ENCODE peak calls at places on chromosomes 13 and 19, in five cellular contexts. One of them, this sample, is unnamed. For H3K4me1, the result is how much of the 10 kb centered on the place peaks cover.

GRCh38 chr13:32036131-32036695 is 4.6 kb downstream of the FRY start:
- DNase-seq in mesendoderm: no peak
- DNase-seq in tibial artery: no peak
- DNase-seq in right lobe of liver: no peak
- DNase-seq in ovary: no peak
- DNase-seq in this sample: peak

GRCh38 chr19:46015080-46015960 is 7.5 kb downstream of the PGLYRP1 start:
- DNase-seq in mesendoderm: peak
- DNase-seq in tibial artery: peak
- DNase-seq in right lobe of liver: peak
- DNase-seq in ovary: no peak
- DNase-seq in this sample: peak

GRCh38 chr13:20461481-20461859 is 64.2 kb downstream of the CRYL1 start:
- DNase-seq in mesendoderm: peak
- DNase-seq in tibial artery: no peak
- DNase-seq in right lobe of liver: no peak
- DNase-seq in ovary: no peak
- DNase-seq in this sample: no peak

GRCh38 chr19:28504727-28505126 is 708.2 kb downstream of the UQCRFS1 start:
- DNase-seq in mesendoderm: peak
- DNase-seq in tibial artery: no peak
- DNase-seq in right lobe of liver: no peak
- DNase-seq in ovary: no peak
- DNase-seq in this sample: no peak

GRCh38 chr19:41864374-41864773 is 4.3 kb downstream of the RPS19 start:
- DNase-seq in mesendoderm: no peak
- DNase-seq in tibial artery: no peak
- DNase-seq in right lobe of liver: no peak
- DNase-seq in ovary: no peak
- DNase-seq in this sample: no peak

GRCh38 chr19:6164906-6165531 is 29.6 kb downstream of the ACSBG2 start:
- DNase-seq in mesendoderm: no peak
- DNase-seq in tibial artery: no peak
- DNase-seq in right lobe of liver: no peak
- DNase-seq in ovary: no peak
- DNase-seq in this sample: no peak

GRCh38 chr13:104461049-104461448 is 1394.8 kb upstream of the SLC10A2 start:
- DNase-seq in mesendoderm: no peak
- DNase-seq in tibial artery: no peak
- DNase-seq in right lobe of liver: no peak
- DNase-seq in ovary: no peak
- DNase-seq in this sample: no peak

GRCh38 chr13:112328936-112329335 is 47.2 kb upstream of the SPACA7 start:
- DNase-seq in mesendoderm: no peak
- DNase-seq in tibial artery: no peak
- DNase-seq in right lobe of liver: no peak
- DNase-seq in ovary: no peak
- DNase-seq in this sample: no peak

GRCh38 chr13:27851049-27851448 is 58.8 kb downstream of the GSX1 start:
- DNase-seq in mesendoderm: no peak
- DNase-seq in tibial artery: no peak
- DNase-seq in right lobe of liver: no peak
- DNase-seq in ovary: no peak
- DNase-seq in this sample: no peak

GRCh38 chr13:24851546-24851945 is 87.6 kb downstream of the RNF17 start:
- DNase-seq in mesendoderm: no peak
- DNase-seq in tibial artery: no peak
- DNase-seq in right lobe of liver: no peak
- DNase-seq in ovary: no peak
- DNase-seq in this sample: no peak

GRCh38 chr19:56217039-56217949 is 15.2 kb downstream of the ZSCAN5C start:
- DNase-seq in mesendoderm: peak
- DNase-seq in tibial artery: peak
- DNase-seq in right lobe of liver: peak
- DNase-seq in ovary: no peak
- DNase-seq in this sample: peak

GRCh38 chr19:33468361-33469170 is 53.0 kb downstream of the PEPD start:
- DNase-seq in mesendoderm: peak
- DNase-seq in tibial artery: no peak
- DNase-seq in right lobe of liver: peak
- DNase-seq in ovary: no peak
- DNase-seq in this sample: peak

GRCh38 chr19:12364391-12365093 is 941 bp downstream of the ZNF442 start:
- DNase-seq in mesendoderm: peak
- DNase-seq in tibial artery: peak
- DNase-seq in right lobe of liver: peak
- DNase-seq in ovary: peak
- DNase-seq in this sample: peak

GRCh38 chr19:16200038-16200775 is 2.5 kb downstream of the AP1M1 start:
- DNase-seq in mesendoderm: peak
- DNase-seq in tibial artery: peak
- DNase-seq in right lobe of liver: peak
- DNase-seq in ovary: no peak
- DNase-seq in this sample: no peak

GRCh38 chr19:17796013-17796837 is 1.3 kb downstream of the B3GNT3 start:
- DNase-seq in mesendoderm: no peak
- DNase-seq in tibial artery: no peak
- DNase-seq in right lobe of liver: peak
- DNase-seq in ovary: no peak
- DNase-seq in this sample: no peak

GRCh38 chr19:17796838-17797168 is 1.9 kb downstream of the B3GNT3 start:
- DNase-seq in mesendoderm: no peak
- DNase-seq in tibial artery: no peak
- DNase-seq in right lobe of liver: no peak
- DNase-seq in ovary: no peak
- DNase-seq in this sample: no peak

GRCh38 chr19:17795495-17795856 is 538 bp downstream of the B3GNT3 start:
- DNase-seq in mesendoderm: no peak
- DNase-seq in tibial artery: no peak
- DNase-seq in right lobe of liver: no peak
- DNase-seq in ovary: no peak
- DNase-seq in this sample: no peak

GRCh38 chr19:17794731-17795494 is at the start of gene B3GNT3:
- DNase-seq in mesendoderm: peak
- DNase-seq in tibial artery: no peak
- DNase-seq in right lobe of liver: peak
- DNase-seq in ovary: no peak
- DNase-seq in this sample: peak

DNA sequence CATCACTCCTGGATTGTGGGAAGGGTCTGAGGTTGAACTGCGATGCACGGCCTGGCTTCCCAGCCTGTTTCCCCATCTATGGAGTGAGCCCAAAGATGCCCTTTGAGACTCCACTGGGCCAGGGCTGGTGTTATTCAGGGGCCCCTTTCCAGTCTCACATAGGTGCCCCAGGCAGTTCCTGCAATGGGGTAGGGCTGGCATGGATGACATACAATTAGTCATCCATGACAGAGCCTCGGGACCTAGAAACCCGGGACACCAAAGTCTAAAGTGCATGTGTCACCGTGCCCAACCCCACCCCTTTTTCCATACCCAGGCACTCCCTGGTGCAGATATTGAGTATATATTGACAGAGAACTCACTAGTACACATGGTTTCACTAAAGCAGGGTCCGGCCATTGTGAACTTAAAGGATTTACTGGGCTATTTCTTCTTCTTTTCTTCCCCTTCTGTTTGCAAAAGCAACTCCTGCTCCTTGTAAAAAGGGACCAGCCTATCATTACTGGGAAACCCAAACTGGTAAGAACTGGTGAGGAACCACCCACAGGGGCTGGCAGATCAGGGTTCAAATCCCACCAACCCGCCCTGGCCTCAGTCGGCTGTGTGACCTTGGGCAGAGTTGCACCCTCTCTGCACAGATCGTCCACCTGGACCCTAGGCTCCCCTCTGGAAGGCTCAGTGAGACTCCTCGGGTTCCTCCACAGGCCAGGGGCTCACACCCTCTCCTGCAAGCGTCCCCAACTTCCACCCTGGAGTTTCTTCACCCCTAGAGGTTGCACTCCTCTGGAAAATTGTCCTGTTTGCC is 2.7 kb downstream of the B3GNT3 start:
- DNase-seq in mesendoderm: no peak
- DNase-seq in tibial artery: no peak
- DNase-seq in right lobe of liver: peak
- DNase-seq in ovary: no peak
- DNase-seq in this sample: no peak
- H3K4me1 ChIP-seq in mesendoderm: under half
- H3K4me1 ChIP-seq in tibial artery: under half
- H3K4me1 ChIP-seq in right lobe of liver: under half
- H3K4me1 ChIP-seq in ovary: under half
- H3K4me1 ChIP-seq in this sample: under half

GRCh38 chr19:49952475-49952829 is 8.5 kb downstream of the SIGLEC11 start:
- DNase-seq in mesendoderm: no peak
- DNase-seq in tibial artery: no peak
- DNase-seq in right lobe of liver: no peak
- DNase-seq in ovary: peak
- DNase-seq in this sample: no peak
- H3K4me1 ChIP-seq in mesendoderm: under half
- H3K4me1 ChIP-seq in tibial artery: under half
- H3K4me1 ChIP-seq in right lobe of liver: under half
- H3K4me1 ChIP-seq in ovary: under half
- H3K4me1 ChIP-seq in this sample: under half

DNA sequence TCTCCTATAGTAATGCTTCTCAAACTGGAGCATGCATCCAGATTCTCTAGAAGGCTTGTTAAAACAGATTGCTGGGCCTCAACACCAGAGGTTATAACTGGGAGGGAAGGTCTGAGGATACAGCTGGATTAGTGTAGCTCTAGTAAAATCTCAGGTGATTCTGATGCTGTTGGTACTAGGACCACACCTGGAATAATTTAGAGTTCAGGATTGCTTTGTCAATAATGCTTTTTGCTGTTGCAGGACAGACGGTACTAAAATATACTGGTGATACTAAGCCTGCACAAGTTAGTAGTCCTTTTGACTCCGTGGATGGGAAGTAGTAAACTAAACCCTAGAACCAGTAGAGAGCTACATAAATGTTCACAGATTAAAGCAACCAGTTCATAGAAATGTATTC is 258.1 kb upstream of the STARD13 start:
- DNase-seq in mesendoderm: peak
- DNase-seq in tibial artery: no peak
- DNase-seq in right lobe of liver: no peak
- DNase-seq in ovary: no peak
- DNase-seq in this sample: no peak
- H3K4me1 ChIP-seq in mesendoderm: under half
- H3K4me1 ChIP-seq in tibial artery: under half
- H3K4me1 ChIP-seq in right lobe of liver: under half
- H3K4me1 ChIP-seq in ovary: under half
- H3K4me1 ChIP-seq in this sample: under half

GRCh38 chr13:79387853-79388252 is 18.2 kb downstream of the RBM26 start:
- DNase-seq in mesendoderm: peak
- DNase-seq in tibial artery: no peak
- DNase-seq in right lobe of liver: no peak
- DNase-seq in ovary: no peak
- DNase-seq in this sample: no peak
- H3K4me1 ChIP-seq in mesendoderm: under half
- H3K4me1 ChIP-seq in tibial artery: under half
- H3K4me1 ChIP-seq in right lobe of liver: under half
- H3K4me1 ChIP-seq in ovary: under half
- H3K4me1 ChIP-seq in this sample: under half

GRCh38 chr13:49996951-49997895 is at the start of gene TRIM13:
- DNase-seq in mesendoderm: peak
- DNase-seq in tibial artery: peak
- DNase-seq in right lobe of liver: peak
- DNase-seq in ovary: peak
- DNase-seq in this sample: peak
- H3K4me1 ChIP-seq in mesendoderm: under half
- H3K4me1 ChIP-seq in tibial artery: under half
- H3K4me1 ChIP-seq in right lobe of liver: under half
- H3K4me1 ChIP-seq in ovary: under half
- H3K4me1 ChIP-seq in this sample: under half

GRCh38 chr19:4010808-4011110 is 3.2 kb downstream of the PIAS4 start:
- DNase-seq in mesendoderm: no peak
- DNase-seq in tibial artery: no peak
- DNase-seq in right lobe of liver: no peak
- DNase-seq in ovary: no peak
- DNase-seq in this sample: no peak
- H3K4me1 ChIP-seq in mesendoderm: under half
- H3K4me1 ChIP-seq in tibial artery: half or more
- H3K4me1 ChIP-seq in right lobe of liver: half or more
- H3K4me1 ChIP-seq in ovary: under half
- H3K4me1 ChIP-seq in this sample: under half

GRCh38 chr19:52187407-52187806 is 2.4 kb upstream of the PPP2R1A start:
- DNase-seq in mesendoderm: no peak
- DNase-seq in tibial artery: no peak
- DNase-seq in right lobe of liver: no peak
- DNase-seq in ovary: no peak
- DNase-seq in this sample: no peak

GRCh38 chr19:52189745-52190678 is at the start of gene PPP2R1A:
- DNase-seq in mesendoderm: peak
- DNase-seq in tibial artery: peak
- DNase-seq in right lobe of liver: peak
- DNase-seq in ovary: peak
- DNase-seq in this sample: peak

GRCh38 chr19:52191374-52191773 is 1.5 kb downstream of the PPP2R1A start:
- DNase-seq in mesendoderm: no peak
- DNase-seq in tibial artery: no peak
- DNase-seq in right lobe of liver: no peak
- DNase-seq in ovary: no peak
- DNase-seq in this sample: no peak

GRCh38 chr19:52190679-52191293 is 934 bp downstream of the PPP2R1A start:
- DNase-seq in mesendoderm: peak
- DNase-seq in tibial artery: no peak
- DNase-seq in right lobe of liver: no peak
- DNase-seq in ovary: no peak
- DNase-seq in this sample: no peak

GRCh38 chr19:52188822-52189744 is 769 bp upstream of the PPP2R1A start:
- DNase-seq in mesendoderm: no peak
- DNase-seq in tibial artery: peak
- DNase-seq in right lobe of liver: peak
- DNase-seq in ovary: peak
- DNase-seq in this sample: peak
- H3K4me1 ChIP-seq in mesendoderm: under half
- H3K4me1 ChIP-seq in tibial artery: under half
- H3K4me1 ChIP-seq in right lobe of liver: under half
- H3K4me1 ChIP-seq in ovary: under half
- H3K4me1 ChIP-seq in this sample: under half

GRCh38 chr19:34995551-34995950 is 4.6 kb upstream of the GRAMD1A start:
- DNase-seq in mesendoderm: no peak
- DNase-seq in tibial artery: no peak
- DNase-seq in right lobe of liver: peak
- DNase-seq in ovary: no peak
- DNase-seq in this sample: no peak
- H3K4me1 ChIP-seq in mesendoderm: under half
- H3K4me1 ChIP-seq in tibial artery: under half
- H3K4me1 ChIP-seq in right lobe of liver: under half
- H3K4me1 ChIP-seq in ovary: under half
- H3K4me1 ChIP-seq in this sample: half or more

DNA sequence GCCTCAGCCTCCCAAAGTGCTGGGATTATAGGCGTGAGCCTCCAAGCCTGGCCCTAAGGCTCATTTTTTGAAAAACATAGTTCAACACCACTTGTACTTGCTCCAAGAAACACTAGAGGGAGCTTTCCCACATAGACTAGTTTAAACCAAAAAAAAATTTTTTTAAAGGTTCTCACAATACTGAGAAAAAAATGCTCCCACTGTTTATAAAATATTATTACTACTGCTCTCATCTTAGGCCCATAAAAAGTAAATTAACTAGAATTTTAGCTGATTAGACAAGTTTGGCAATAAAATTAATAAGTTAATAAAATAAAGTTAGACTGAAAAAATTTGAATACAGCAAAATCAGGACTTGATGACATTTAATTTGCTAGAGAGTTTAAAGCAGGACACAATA is 109.5 kb downstream of the TBC1D4 start:
- DNase-seq in mesendoderm: peak
- DNase-seq in tibial artery: no peak
- DNase-seq in right lobe of liver: no peak
- DNase-seq in ovary: no peak
- DNase-seq in this sample: no peak
- H3K4me1 ChIP-seq in mesendoderm: under half
- H3K4me1 ChIP-seq in tibial artery: under half
- H3K4me1 ChIP-seq in right lobe of liver: under half
- H3K4me1 ChIP-seq in ovary: under half
- H3K4me1 ChIP-seq in this sample: under half